ENCODE peak calls at places on chromosomes 1 and 21, in four cellular contexts. B is MCF 10A; N is COLO829; L is activated T-helper 1 cell treated with anti-CD3 and anti-CD28 coated beads, Interleukin-12 subunit alpha, Interleukin-12 subunit beta, Interleukin-2, Interleukin-4 antibody, amounts not matched to agents 30 ng/mL and 10 ng/mL and 1 ng/mL, durations not matched to agents 14 hours and 24 hours and 36 hours. R is an unnamed sample.

GRCh38 chr21:43669828-43670605 is 10.7 kb downstream of the RRP1B start:
- DNase-seq in B (no peak), N (no peak), L (no peak), R (no peak)

GRCh38 chr1:2587071-2587859 is 688 bp downstream of the PRXL2B start:
- DNase-seq in B (peak; percentile 30), N (no peak), L (no peak), R (no peak)

GRCh38 chr1:38037481-38037939 is 9.1 kb downstream of the POU3F1 start:
- DNase-seq in B (peak; percentile 43), N (no peak), L (no peak), R (no peak)

GRCh38 chr1:171653796-171654704 is 1.6 kb upstream of the MYOC start:
- DNase-seq in B (no peak), N (peak; percentile 40), L (no peak), R (no peak)

GRCh38 chr1:2973661-2974593 is 47.3 kb upstream of the ACTRT2 start:
- DNase-seq in B (no peak), N (no peak), L (no peak), R (no peak)

GRCh38 chr1:39046811-39047210 is 20.7 kb downstream of the NDUFS5 start:
- DNase-seq in B (no peak), N (no peak), L (no peak), R (no peak)

GRCh38 chr1:1435094-1435903 is at the start of gene VWA1:
- DNase-seq in B (no peak), N (peak; percentile 70), L (peak; percentile 76), R (no peak)

GRCh38 chr1:99527078-99527477 is 118.8 kb upstream of the PALMD start:
- DNase-seq in B (peak; percentile 21), N (peak; percentile 28), L (no peak), R (no peak)

GRCh38 chr1:79198841-79199240 is 192.3 kb upstream of the ADGRL4 start:
- DNase-seq in B (peak; percentile 70), N (peak; percentile 61), L (no peak), R (peak; percentile 35)

GRCh38 chr1:156025873-156026272 is 5.1 kb upstream of the SSR2 start:
- DNase-seq in B (no peak), N (no peak), L (peak; percentile 8), R (no peak)

GRCh38 chr1:119715542-119715941 is 3.8 kb downstream of the PHGDH start:
- DNase-seq in B (no peak), N (no peak), L (no peak), R (no peak)

GRCh38 chr1:180270767-180271639 is 40.9 kb downstream of the LHX4 start:
- DNase-seq in B (no peak), N (no peak), L (no peak), R (peak; percentile 72)

GRCh38 chr21:33682992-33683627 is 40.8 kb downstream of the ITSN1 start:
- DNase-seq in B (peak; percentile 90), N (peak; percentile 9), L (no peak), R (peak; percentile 99)

GRCh38 chr1:237873487-237873927 is 17.2 kb downstream of the ZP4 start:
- DNase-seq in B (peak; percentile 100), N (peak; percentile 94), L (no peak), R (peak; percentile 93)

GRCh38 chr1:165632152-165632469 is 1.1 kb downstream of the MGST3 start:
- DNase-seq in B (no peak), N (no peak), L (no peak), R (no peak)

GRCh38 chr1:88983791-88984552 is 8.5 kb downstream of the KYAT3 start:
- DNase-seq in B (peak; percentile 73), N (peak; percentile 51), L (no peak), R (no peak)

GRCh38 chr1:107750364-107750959 is 214.5 kb downstream of the VAV3 start:
- DNase-seq in B (peak; percentile 87), N (peak; percentile 28), L (no peak), R (peak; percentile 65)

GRCh38 chr1:44354268-44354839 is 703 bp downstream of the ERI3 start:
- DNase-seq in B (peak; percentile 11), N (no peak), L (no peak), R (peak; percentile 22)

GRCh38 chr1:170445096-170445495 is 86.9 kb upstream of the GORAB start:
- DNase-seq in B (peak; percentile 57), N (no peak), L (no peak), R (peak; percentile 28)

GRCh38 chr1:15803380-15803779 is 4.1 kb downstream of the UQCRHL start:
- DNase-seq in B (peak; percentile 54), N (no peak), L (no peak), R (no peak)

GRCh38 chr1:40316595-40317393 is at the start of gene COL9A2:
- DNase-seq in B (peak; percentile 9), N (peak; percentile 42), L (peak; percentile 37), R (no peak)

GRCh38 chr1:206885341-206886060 is 11.7 kb upstream of the IL24 start:
- DNase-seq in B (peak; percentile 90), N (no peak), L (no peak), R (peak; percentile 89)

GRCh38 chr21:42079008-42079938 is 8.2 kb downstream of the UMODL1 start:
- DNase-seq in B (peak; percentile 42), N (no peak), L (no peak), R (no peak)

GRCh38 chr21:29130234-29130993 is at the start of gene MAP3K7CL:
- DNase-seq in B (peak; percentile 66), N (no peak), L (no peak), R (peak; percentile 97)

GRCh38 chr1:8133657-8134430 is 107.7 kb upstream of the ERRFI1 start:
- DNase-seq in B (peak; percentile 92), N (no peak), L (no peak), R (peak; percentile 81)

GRCh38 chr1:3352084-3352951 is 102.1 kb upstream of the ARHGEF16 start:
- DNase-seq in B (no peak), N (no peak), L (no peak), R (no peak)

GRCh38 chr1:201248721-201249559 is 34.4 kb upstream of the PKP1 start:
- DNase-seq in B (no peak), N (no peak), L (no peak), R (no peak)

GRCh38 chr21:15731243-15731613 is 1.4 kb downstream of the USP25 start:
- DNase-seq in B (peak; percentile 62), N (no peak), L (no peak), R (no peak)